ENCODE peak calls at places on chromosomes 3 and 15, in six cellular contexts. I is hepatocyte, U is PC-9, N is fibroblast of lung, V is GM23248, R is PC-3. M is an unnamed sample.

GRCh38 chr3:72341380-72341770 is 506.9 kb downstream of the SHQ1 start:
- DNase-seq in I (no peak), U (no peak), N (no peak), V (no peak), R (no peak), M (no peak)

GRCh38 chr15:39236375-39236774 is 344.5 kb upstream of the THBS1 start:
- DNase-seq in I (no peak), U (no peak), N (no peak), V (no peak), R (no peak), M (no peak)

GRCh38 chr3:89950772-89951171 is 843.4 kb downstream of the EPHA3 start:
- DNase-seq in I (no peak), U (no peak), N (no peak), V (no peak), R (no peak), M (no peak)

GRCh38 chr3:30308131-30308530 is 298.3 kb upstream of the TGFBR2 start:
- DNase-seq in I (no peak), U (peak; percentile 44), N (peak; percentile 39), V (peak; percentile 79), R (no peak), M (no peak)

GRCh38 chr3:193869221-193870201 is 266.4 kb upstream of the HES1 start:
- DNase-seq in I (peak; percentile 86), U (peak; percentile 84), N (peak; percentile 96), V (no peak), R (peak; percentile 97), M (peak; percentile 69)

GRCh38 chr15:36635681-36636080 is 56.3 kb downstream of the CDIN1 start:
- DNase-seq in I (no peak), U (no peak), N (no peak), V (no peak), R (no peak), M (no peak)

GRCh38 chr3:133246119-133246518 is 153.7 kb upstream of the BFSP2 start:
- DNase-seq in I (no peak), U (no peak), N (peak; percentile 22), V (no peak), R (no peak), M (no peak)

GRCh38 chr3:110413807-110414748 is 657.5 kb upstream of the NECTIN3 start:
- DNase-seq in I (no peak), U (no peak), N (peak; percentile 85), V (peak; percentile 82), R (peak; percentile 70), M (peak; percentile 92)

GRCh38 chr15:48486228-48486627 is 155.0 kb downstream of the DUT start:
- DNase-seq in I (no peak), U (no peak), N (peak; percentile 33), V (no peak), R (no peak), M (no peak)

GRCh38 chr3:12470111-12470510 is 14.2 kb upstream of the TSEN2 start:
- DNase-seq in I (no peak), U (peak; percentile 81), N (peak; percentile 74), V (peak; percentile 58), R (peak; percentile 92), M (no peak)

GRCh38 chr15:58548308-58549012 is 116.7 kb downstream of the LIPC start:
- DNase-seq in I (no peak), U (no peak), N (no peak), V (no peak), R (no peak), M (no peak)

GRCh38 chr15:71508081-71508682 is 302.2 kb upstream of the NR2E3 start:
- DNase-seq in I (no peak), U (no peak), N (no peak), V (peak; percentile 7), R (no peak), M (no peak)
- H3K79me2 ChIP-seq in I (no peaks in the 10 kb centered on the region), U (no peaks in the 10 kb centered on the region), N (no peaks in the 10 kb centered on the region), V (no peaks in the 10 kb centered on the region), R (no peaks in the 10 kb centered on the region), M (no peaks in the 10 kb centered on the region)

DNA sequence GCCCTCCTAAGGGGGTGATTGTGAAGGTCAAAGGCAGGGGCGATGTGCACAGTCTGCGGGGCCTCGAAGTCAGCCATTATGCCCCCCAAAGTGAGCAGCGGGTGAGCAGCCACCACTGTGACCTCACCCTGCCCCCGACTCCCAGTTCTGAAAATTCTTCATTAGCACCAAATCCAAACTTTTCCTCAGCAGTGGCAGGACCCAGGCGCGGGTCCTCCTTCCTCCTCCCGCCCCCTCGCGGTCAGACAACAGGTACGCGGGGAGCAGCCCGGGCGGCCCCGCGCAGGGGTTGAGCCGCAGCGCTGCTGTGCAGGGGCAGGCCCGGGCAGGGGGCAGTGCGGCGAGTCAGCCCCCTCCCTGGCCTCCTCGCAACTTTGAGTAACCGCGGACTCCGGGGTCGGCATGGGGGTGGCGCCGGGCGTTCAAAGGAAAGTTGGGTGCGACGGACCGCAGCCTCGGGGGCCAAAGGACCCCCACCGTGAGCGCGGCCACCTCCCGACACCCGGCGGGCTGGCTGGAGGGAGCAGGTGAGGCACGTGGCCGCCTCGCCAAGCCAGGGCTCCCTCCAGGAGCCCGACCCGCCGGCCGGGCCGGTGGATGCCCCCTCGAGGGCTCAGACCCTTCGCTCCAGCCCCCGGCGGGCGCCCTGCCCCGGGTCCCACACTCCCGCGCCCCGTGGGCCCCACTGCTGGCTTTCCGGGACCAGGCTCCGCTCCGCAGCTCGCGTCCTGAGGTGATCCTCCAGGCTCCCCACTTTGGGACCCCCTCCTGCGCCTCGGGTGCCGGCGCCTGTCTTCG is 49.4 kb upstream of the CCDC174 start:
- DNase-seq in I (peak; percentile 42), U (no peak), N (no peak), V (no peak), R (peak; percentile 11), M (no peak)
- TF ChIP-seq EZH2 in I (peak; percentile 87), U (no peak), N (peak; percentile 70), V (peak; percentile 94), R (peak; percentile 91), M (peak; percentile 93)

GRCh38 chr3:178022599-178022998 is 513.6 kb upstream of the KCNMB2 start:
- DNase-seq in I (no peak), U (no peak), N (peak; percentile 38), V (peak; percentile 64), R (no peak), M (no peak)
- H3K79me2 ChIP-seq in I (no peaks in the 10 kb centered on the region), U (no peaks in the 10 kb centered on the region), N (no peaks in the 10 kb centered on the region), V (no peaks in the 10 kb centered on the region), R (no peaks in the 10 kb centered on the region), M (no peaks in the 10 kb centered on the region)

GRCh38 chr3:36764704-36765038 is 318 bp upstream of the DCLK3 start:
- DNase-seq in I (no peak), U (no peak), N (no peak), V (no peak), R (no peak), M (no peak)
- TF ChIP-seq EZH2 in I (no peak), U (no peak), N (peak; percentile 79), V (no peak), R (no peak), M (peak; percentile 81)

M was measured in endothelial cell of umbilical vein.